ENCODE peak calls at places on chromosomes 1 and 21, in nine cellular contexts. L is glutamatergic neuron; P is activated T-cell treated with anti-CD3 and anti-CD28 coated beads for 1 hour; R is COR-L47; K is fibroblast of lung; V is IMR-90; Z is activated CD4-positive, alpha-beta T cell treated with anti-CD3 and anti-CD28 coated beads, Interleukin-2, amount 50 U/mL, for 48 hours; G is K562; Y is left cardiac atrium. W is an unnamed sample.

GRCh38 chr1:232648316-232648715 is 18.4 kb upstream of the SIPA1L2 start:
- DNase-seq in G (no peak), L (no peak), V (no peak), K (peak; percentile 51), P (no peak), R (no peak), Y (no peak), Z (no peak), W (no peak)

GRCh38 chr1:60924964-60925798 is 157.2 kb upstream of the NFIA start:
- DNase-seq in V (no peak), L (no peak), K (no peak), P (no peak), R (peak; percentile 67), Y (no peak), Z (no peak), G (peak; percentile 50), W (no peak)

GRCh38 chr1:179083031-179083345 is 1.1 kb downstream of the TOR3A start:
- DNase-seq in G (no peak), Z (no peak), R (no peak), P (peak; percentile 7), L (no peak), K (peak; percentile 47), V (peak; percentile 39), Y (no peak), W (no peak)

GRCh38 chr1:31577515-31578191 is 1.3 kb downstream of the TINAGL1 start:
- DNase-seq in V (peak; percentile 52), G (peak; percentile 35), R (no peak), L (no peak), P (no peak), Y (no peak), K (peak; percentile 79), Z (no peak), W (no peak)

GRCh38 chr1:93450331-93450730 is 2.4 kb downstream of the FNBP1L start:
- DNase-seq in K (no peak), V (no peak), G (no peak), Z (no peak), P (no peak), L (no peak), R (no peak), Y (no peak), W (no peak)

GRCh38 chr1:14969006-14969405 is 184.5 kb upstream of the TMEM51 start:
- DNase-seq in Z (peak; percentile 32), K (no peak), Y (no peak), V (no peak), G (no peak), L (no peak), R (no peak), P (peak; percentile 3), W (peak; percentile 59)

GRCh38 chr1:24418898-24419628 is 3.5 kb downstream of the NIPAL3 start:
- DNase-seq in Z (no peak), K (peak; percentile 79), V (peak; percentile 38), L (peak; percentile 48), P (no peak), G (peak; percentile 72), Y (peak; percentile 48), R (no peak), W (no peak)

GRCh38 chr1:36341626-36342320 is 18.3 kb upstream of the EVA1B start:
- DNase-seq in P (no peak), Y (no peak), K (no peak), G (no peak), R (no peak), Z (no peak), V (no peak), L (no peak), W (no peak)

GRCh38 chr1:86421601-86422280 is 2.2 kb upstream of the CLCA2 start:
- DNase-seq in P (no peak), L (no peak), V (no peak), R (no peak), G (no peak), Z (no peak), K (peak; percentile 37), Y (no peak), W (no peak)

GRCh38 chr1:2194319-2194897 is at the start of gene FAAP20:
- DNase-seq in G (peak; percentile 91), Y (no peak), Z (peak; percentile 74), P (peak; percentile 64), K (peak; percentile 53), V (peak; percentile 54), L (peak; percentile 74), R (peak; percentile 71), W (no peak)

GRCh38 chr1:84247425-84248220 is 53.9 kb upstream of the SAMD13 start:
- DNase-seq in V (peak; percentile 96), K (peak; percentile 97), G (peak; percentile 36), L (no peak), Y (no peak), Z (no peak), P (no peak), R (no peak), W (no peak)

GRCh38 chr1:87615917-87616316 is 287.2 kb downstream of the LMO4 start:
- DNase-seq in G (no peak), L (no peak), V (no peak), R (no peak), Z (no peak), K (peak; percentile 37), Y (no peak), P (no peak), W (no peak)

GRCh38 chr1:39238476-39238875 is 34.0 kb downstream of the MACF1 start:
- DNase-seq in K (peak; percentile 88), L (no peak), Z (no peak), V (peak; percentile 91), G (no peak), Y (peak; percentile 49), R (no peak), P (no peak), W (no peak)

GRCh38 chr1:230326971-230327891 is 98.9 kb downstream of the PGBD5 start:
- DNase-seq in P (no peak), R (no peak), V (no peak), G (peak; percentile 28), Z (no peak), K (no peak), L (no peak), Y (no peak), W (no peak)

GRCh38 chr1:206631085-206631509 is 4.2 kb upstream of the DYRK3 start:
- DNase-seq in Y (peak; percentile 74), G (peak; percentile 90), P (no peak), R (peak; percentile 89), L (peak; percentile 58), V (peak; percentile 93), K (peak; percentile 80), Z (peak; percentile 19), W (peak; percentile 25)

GRCh38 chr21:42465008-42465878 is 30.8 kb downstream of the RSPH1 start:
- DNase-seq in K (peak; percentile 6), P (no peak), V (no peak), L (no peak), G (peak; percentile 64), R (no peak), Z (no peak), Y (no peak), W (no peak)

GRCh38 chr1:212754715-212755114 is 36.9 kb downstream of the NSL1 start:
- DNase-seq in K (no peak), Y (no peak), L (no peak), V (no peak), Z (no peak), R (no peak), G (peak; percentile 25), P (no peak), W (no peak)

GRCh38 chr1:214717323-214717722 is 114.3 kb downstream of the CENPF start:
- DNase-seq in L (no peak), V (no peak), P (no peak), R (no peak), K (peak; percentile 18), G (no peak), Y (no peak), Z (no peak), W (no peak)

GRCh38 chr1:150420560-150421265 is 56.8 kb downstream of the RPRD2 start:
- DNase-seq in L (no peak), G (no peak), K (peak; percentile 50), Z (no peak), V (peak; percentile 39), Y (no peak), P (no peak), R (peak; percentile 9), W (no peak)

GRCh38 chr21:42695324-42696025 is 42.1 kb downstream of the PDE9A start:
- DNase-seq in R (no peak), V (peak; percentile 55), Z (no peak), Y (no peak), P (no peak), K (peak; percentile 65), G (no peak), L (no peak), W (no peak)

GRCh38 chr1:107477233-107477632 is 336.4 kb downstream of the NTNG1 start:
- DNase-seq in Y (no peak), V (no peak), K (no peak), R (no peak), G (no peak), P (no peak), Z (peak; percentile 23), L (no peak), W (no peak)

GRCh38 chr1:105017587-105017986 is 1267.9 kb downstream of the AMY1C start:
- DNase-seq in P (no peak), L (no peak), V (no peak), R (no peak), Z (no peak), Y (no peak), K (no peak), G (no peak), W (no peak)

GRCh38 chr21:26587621-26588260 is 14.7 kb upstream of the CYYR1 start:
- DNase-seq in Y (no peak), V (peak; percentile 44), Z (no peak), G (no peak), P (no peak), K (peak; percentile 70), R (no peak), L (no peak), W (no peak)

GRCh38 chr1:31497601-31498000 is 78.7 kb upstream of the TINAGL1 start:
- DNase-seq in R (no peak), L (no peak), Y (no peak), Z (no peak), P (no peak), K (peak; percentile 76), V (peak; percentile 68), G (no peak), W (no peak)

GRCh38 chr21:44724926-44725325 is 13.6 kb upstream of the TSPEAR start:
- DNase-seq in R (no peak), Z (no peak), L (no peak), Y (no peak), K (no peak), G (no peak), P (no peak), V (no peak), W (no peak)

GRCh38 chr21:46161800-46162592 is 6.6 kb upstream of the FTCD start:
- DNase-seq in K (no peak), G (no peak), V (no peak), Z (no peak), P (no peak), L (no peak), R (no peak), Y (no peak), W (no peak)

GRCh38 chr1:165185161-165185889 is 171.2 kb downstream of the LMX1A start:
- DNase-seq in Z (no peak), K (no peak), L (no peak), G (no peak), P (no peak), V (no peak), R (no peak), Y (no peak), W (no peak)

GRCh38 chr1:15380606-15381508 is 28.8 kb upstream of the EFHD2 start:
- DNase-seq in L (no peak), P (no peak), G (no peak), Y (no peak), V (no peak), K (no peak), R (no peak), Z (no peak), W (no peak)

GRCh38 chr1:248853023-248853422 is 5.9 kb downstream of the ZNF692 start:
- DNase-seq in Y (no peak), P (no peak), K (peak; percentile 55), Z (no peak), V (peak; percentile 80), L (no peak), G (no peak), R (no peak), W (no peak)

GRCh38 chr1:19452221-19452663 is 33.1 kb downstream of the CAPZB start:
- DNase-seq in L (no peak), Y (peak; percentile 81), P (no peak), Z (no peak), K (peak; percentile 87), R (no peak), V (peak; percentile 57), G (no peak), W (no peak)

GRCh38 chr1:53869454-53870117 is 20.0 kb downstream of the YIPF1 start:
- DNase-seq in K (no peak), R (no peak), Z (no peak), V (no peak), P (no peak), Y (no peak), L (no peak), G (no peak), W (no peak)